ENCODE peak calls at places on chromosome 10, in eight cellular contexts. One of them, this sample, is unnamed.
A peak's percentile ranks its signal among the peaks of the same experiment; 100 is the strongest.

GRCh38 chr10:75825220-75825619 is 393.8 kb downstream of the LRMDA start:
- DNase-seq in CD8-positive, alpha-beta T cell: no peak
- DNase-seq in adrenal gland: no peak
- DNase-seq in testis: no peak
- DNase-seq in BE2C: no peak
- DNase-seq in tibial nerve: no peak
- DNase-seq in mucosa of descending colon: peak; percentile 6
- DNase-seq in cardiac muscle cell: no peak
- DNase-seq in this sample: no peak

GRCh38 chr10:34786464-34786863 is 28.6 kb downstream of the PARD3 start:
- DNase-seq in CD8-positive, alpha-beta T cell: no peak
- DNase-seq in adrenal gland: no peak
- DNase-seq in testis: no peak
- DNase-seq in BE2C: peak; percentile 24
- DNase-seq in tibial nerve: no peak
- DNase-seq in mucosa of descending colon: no peak
- DNase-seq in cardiac muscle cell: no peak
- DNase-seq in this sample: no peak

GRCh38 chr10:60518745-60519144 is 129.1 kb upstream of the ANK3 start:
- DNase-seq in CD8-positive, alpha-beta T cell: no peak
- DNase-seq in adrenal gland: no peak
- DNase-seq in testis: no peak
- DNase-seq in BE2C: peak; percentile 37
- DNase-seq in tibial nerve: no peak
- DNase-seq in mucosa of descending colon: no peak
- DNase-seq in cardiac muscle cell: no peak
- DNase-seq in this sample: no peak

GRCh38 chr10:124342821-124343170 is 75.9 kb downstream of the OAT start:
- DNase-seq in CD8-positive, alpha-beta T cell: no peak
- DNase-seq in adrenal gland: no peak
- DNase-seq in testis: no peak
- DNase-seq in BE2C: no peak
- DNase-seq in tibial nerve: no peak
- DNase-seq in mucosa of descending colon: no peak
- DNase-seq in cardiac muscle cell: no peak
- DNase-seq in this sample: peak; percentile 37

GRCh38 chr10:10773109-10773508 is 244.6 kb upstream of the CELF2 start:
- DNase-seq in CD8-positive, alpha-beta T cell: no peak
- DNase-seq in adrenal gland: no peak
- DNase-seq in testis: no peak
- DNase-seq in BE2C: no peak
- DNase-seq in tibial nerve: no peak
- DNase-seq in mucosa of descending colon: no peak
- DNase-seq in cardiac muscle cell: no peak
- DNase-seq in this sample: no peak

GRCh38 chr10:48551796-48552591 is 52.9 kb downstream of the ARHGAP22 start:
- DNase-seq in CD8-positive, alpha-beta T cell: no peak
- DNase-seq in adrenal gland: peak; percentile 30
- DNase-seq in testis: peak; percentile 45
- DNase-seq in BE2C: peak; percentile 67
- DNase-seq in tibial nerve: no peak
- DNase-seq in mucosa of descending colon: peak; percentile 44
- DNase-seq in cardiac muscle cell: peak; percentile 79
- DNase-seq in this sample: no peak

GRCh38 chr10:26528048-26528447 is 89.9 kb downstream of the APBB1IP start:
- DNase-seq in CD8-positive, alpha-beta T cell: no peak
- DNase-seq in adrenal gland: no peak
- DNase-seq in testis: no peak
- DNase-seq in BE2C: no peak
- DNase-seq in tibial nerve: no peak
- DNase-seq in mucosa of descending colon: peak; percentile 14
- DNase-seq in cardiac muscle cell: no peak
- DNase-seq in this sample: no peak

GRCh38 chr10:125092564-125093031 is 67.8 kb downstream of the CTBP2 start:
- DNase-seq in CD8-positive, alpha-beta T cell: no peak
- DNase-seq in adrenal gland: no peak
- DNase-seq in testis: no peak
- DNase-seq in BE2C: peak; percentile 19
- DNase-seq in tibial nerve: no peak
- DNase-seq in mucosa of descending colon: no peak
- DNase-seq in cardiac muscle cell: no peak
- DNase-seq in this sample: peak; percentile 60

GRCh38 chr10:5818894-5819293 is 5.7 kb upstream of the GDI2 start:
- DNase-seq in CD8-positive, alpha-beta T cell: no peak
- DNase-seq in adrenal gland: no peak
- DNase-seq in testis: no peak
- DNase-seq in BE2C: no peak
- DNase-seq in tibial nerve: no peak
- DNase-seq in mucosa of descending colon: no peak
- DNase-seq in cardiac muscle cell: no peak
- DNase-seq in this sample: no peak

GRCh38 chr10:52746169-52746568 is 26.4 kb downstream of the MBL2 start:
- DNase-seq in CD8-positive, alpha-beta T cell: no peak
- DNase-seq in adrenal gland: no peak
- DNase-seq in testis: no peak
- DNase-seq in BE2C: no peak
- DNase-seq in tibial nerve: no peak
- DNase-seq in mucosa of descending colon: no peak
- DNase-seq in cardiac muscle cell: no peak
- DNase-seq in this sample: no peak

GRCh38 chr10:22420787-22421517 is 75.7 kb downstream of the SPAG6 start:
- DNase-seq in CD8-positive, alpha-beta T cell: no peak
- DNase-seq in adrenal gland: no peak
- DNase-seq in testis: no peak
- DNase-seq in BE2C: no peak
- DNase-seq in tibial nerve: no peak
- DNase-seq in mucosa of descending colon: no peak
- DNase-seq in cardiac muscle cell: peak; percentile 53
- DNase-seq in this sample: no peak

GRCh38 chr10:51010977-51011376 is 63.3 kb upstream of the PRKG1 start:
- DNase-seq in CD8-positive, alpha-beta T cell: no peak
- DNase-seq in adrenal gland: no peak
- DNase-seq in testis: peak; percentile 19
- DNase-seq in BE2C: no peak
- DNase-seq in tibial nerve: no peak
- DNase-seq in mucosa of descending colon: peak; percentile 34
- DNase-seq in cardiac muscle cell: peak; percentile 74
- DNase-seq in this sample: no peak

GRCh38 chr10:89535185-89536012 is at the start of gene SLC16A12:
- DNase-seq in CD8-positive, alpha-beta T cell: no peak
- DNase-seq in adrenal gland: no peak
- DNase-seq in testis: peak; percentile 36
- DNase-seq in BE2C: peak; percentile 26
- DNase-seq in tibial nerve: no peak
- DNase-seq in mucosa of descending colon: no peak
- DNase-seq in cardiac muscle cell: peak; percentile 36
- DNase-seq in this sample: no peak

GRCh38 chr10:79159785-79160184 is 91.0 kb downstream of the ZMIZ1 start:
- DNase-seq in CD8-positive, alpha-beta T cell: no peak
- DNase-seq in adrenal gland: no peak
- DNase-seq in testis: peak; percentile 50
- DNase-seq in BE2C: peak; percentile 75
- DNase-seq in tibial nerve: no peak
- DNase-seq in mucosa of descending colon: no peak
- DNase-seq in cardiac muscle cell: peak; percentile 85
- DNase-seq in this sample: peak; percentile 94

GRCh38 chr10:75683158-75683557 is 251.7 kb downstream of the LRMDA start:
- DNase-seq in CD8-positive, alpha-beta T cell: no peak
- DNase-seq in adrenal gland: no peak
- DNase-seq in testis: no peak
- DNase-seq in BE2C: no peak
- DNase-seq in tibial nerve: no peak
- DNase-seq in mucosa of descending colon: no peak
- DNase-seq in cardiac muscle cell: peak; percentile 37
- DNase-seq in this sample: no peak

GRCh38 chr10:98029149-98030092 is 1.0 kb downstream of the CRTAC1 start:
- DNase-seq in CD8-positive, alpha-beta T cell: no peak
- DNase-seq in adrenal gland: no peak
- DNase-seq in testis: no peak
- DNase-seq in BE2C: no peak
- DNase-seq in tibial nerve: no peak
- DNase-seq in mucosa of descending colon: no peak
- DNase-seq in cardiac muscle cell: no peak
- DNase-seq in this sample: no peak

GRCh38 chr10:112713411-112713810 is 236.6 kb upstream of the TCF7L2 start:
- DNase-seq in CD8-positive, alpha-beta T cell: no peak
- DNase-seq in adrenal gland: no peak
- DNase-seq in testis: no peak
- DNase-seq in BE2C: no peak
- DNase-seq in tibial nerve: no peak
- DNase-seq in mucosa of descending colon: no peak
- DNase-seq in cardiac muscle cell: no peak
- DNase-seq in this sample: no peak

GRCh38 chr10:4095171-4095570 is 310.2 kb upstream of the KLF6 start:
- DNase-seq in CD8-positive, alpha-beta T cell: no peak
- DNase-seq in adrenal gland: no peak
- DNase-seq in testis: no peak
- DNase-seq in BE2C: no peak
- DNase-seq in tibial nerve: no peak
- DNase-seq in mucosa of descending colon: no peak
- DNase-seq in cardiac muscle cell: no peak
- DNase-seq in this sample: no peak
- TF ChIP-seq CTCF in CD8-positive, alpha-beta T cell: no peak
- TF ChIP-seq CTCF in adrenal gland: no peak
- TF ChIP-seq CTCF in testis: no peak
- TF ChIP-seq CTCF in BE2C: no peak
- TF ChIP-seq CTCF in tibial nerve: no peak
- TF ChIP-seq CTCF in mucosa of descending colon: no peak
- TF ChIP-seq CTCF in cardiac muscle cell: no peak
- TF ChIP-seq CTCF in this sample: no peak

GRCh38 chr10:119257894-119258293 is 50.5 kb downstream of the GRK5 start:
- DNase-seq in CD8-positive, alpha-beta T cell: no peak
- DNase-seq in adrenal gland: no peak
- DNase-seq in testis: no peak
- DNase-seq in BE2C: no peak
- DNase-seq in tibial nerve: no peak
- DNase-seq in mucosa of descending colon: no peak
- DNase-seq in cardiac muscle cell: peak; percentile 57
- DNase-seq in this sample: no peak
- H3K36me3 ChIP-seq in CD8-positive, alpha-beta T cell: no peaks in the 10 kb centered on the region
- H3K36me3 ChIP-seq in adrenal gland: no peaks in the 10 kb centered on the region
- H3K36me3 ChIP-seq in testis: no peaks in the 10 kb centered on the region
- H3K36me3 ChIP-seq in BE2C: no peaks in the 10 kb centered on the region
- H3K36me3 ChIP-seq in tibial nerve: no peaks in the 10 kb centered on the region
- H3K36me3 ChIP-seq in mucosa of descending colon: no peaks in the 10 kb centered on the region
- H3K36me3 ChIP-seq in cardiac muscle cell: no peaks in the 10 kb centered on the region
- H3K36me3 ChIP-seq in this sample: no peaks in the 10 kb centered on the region

GRCh38 chr10:127492607-127493250 is 56.4 kb upstream of the NPS start:
- DNase-seq in CD8-positive, alpha-beta T cell: no peak
- DNase-seq in adrenal gland: no peak
- DNase-seq in testis: no peak
- DNase-seq in BE2C: no peak
- DNase-seq in tibial nerve: no peak
- DNase-seq in mucosa of descending colon: no peak
- DNase-seq in cardiac muscle cell: no peak
- DNase-seq in this sample: no peak
- TF ChIP-seq CTCF in CD8-positive, alpha-beta T cell: no peak
- TF ChIP-seq CTCF in adrenal gland: no peak
- TF ChIP-seq CTCF in testis: no peak
- TF ChIP-seq CTCF in BE2C: no peak
- TF ChIP-seq CTCF in tibial nerve: no peak
- TF ChIP-seq CTCF in mucosa of descending colon: no peak
- TF ChIP-seq CTCF in cardiac muscle cell: peak; percentile 10
- TF ChIP-seq CTCF in this sample: no peak

DNA sequence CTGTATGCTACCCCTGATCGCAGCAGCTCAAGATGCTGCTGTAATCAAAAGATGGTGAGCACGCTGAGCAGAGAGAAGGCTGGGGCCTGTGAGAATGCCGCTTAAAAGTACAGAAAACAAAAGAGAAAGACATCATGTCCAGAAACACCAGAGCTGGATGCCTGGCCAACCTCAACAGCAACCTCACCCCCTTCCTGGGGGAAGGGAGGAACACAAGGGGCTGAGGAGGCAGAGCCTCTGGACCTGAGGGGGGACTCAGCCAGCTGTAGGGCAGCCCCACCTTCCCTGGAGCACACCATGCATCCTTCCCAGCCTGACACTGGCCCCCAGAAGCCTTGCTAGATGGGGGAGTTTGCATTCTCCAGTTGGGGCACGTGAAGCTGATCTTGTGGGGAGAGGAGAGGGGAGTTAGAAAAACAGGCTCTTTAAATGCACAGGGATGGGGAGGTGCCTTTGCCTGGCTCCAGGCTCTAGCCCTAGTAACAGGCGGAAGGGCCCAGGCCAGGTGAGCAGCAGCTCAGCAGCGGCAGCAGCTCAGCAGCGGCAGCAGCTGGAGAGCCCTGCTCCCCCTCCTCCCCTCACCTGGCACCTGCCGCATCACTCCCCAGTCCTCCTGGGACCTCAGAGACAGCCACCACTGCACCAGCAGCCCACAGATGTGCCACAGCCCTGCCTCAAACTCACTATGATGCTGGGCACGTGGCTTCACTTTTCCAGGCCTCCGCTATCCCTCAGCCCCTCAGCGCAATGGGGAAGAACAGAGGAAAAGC is 156.3 kb downstream of the NEURL1 start:
- DNase-seq in CD8-positive, alpha-beta T cell: no peak
- DNase-seq in adrenal gland: no peak
- DNase-seq in testis: peak; percentile 45
- DNase-seq in BE2C: no peak
- DNase-seq in tibial nerve: no peak
- DNase-seq in mucosa of descending colon: no peak
- DNase-seq in cardiac muscle cell: no peak
- DNase-seq in this sample: peak; percentile 82
- H3K36me3 ChIP-seq in CD8-positive, alpha-beta T cell: no peaks in the 10 kb centered on the region
- H3K36me3 ChIP-seq in adrenal gland: no peaks in the 10 kb centered on the region
- H3K36me3 ChIP-seq in testis: no peaks in the 10 kb centered on the region
- H3K36me3 ChIP-seq in BE2C: no peaks in the 10 kb centered on the region
- H3K36me3 ChIP-seq in tibial nerve: no peaks in the 10 kb centered on the region
- H3K36me3 ChIP-seq in mucosa of descending colon: no peaks in the 10 kb centered on the region
- H3K36me3 ChIP-seq in cardiac muscle cell: peaks cover 8% of the 10 kb centered on the region
- H3K36me3 ChIP-seq in this sample: peaks cover 10% of the 10 kb centered on the region

This sample was measured in tibial artery.